ENCODE peak calls at places on chromosome X, in ten cellular contexts. B is glutamatergic neuron, Y is foreskin fibroblast, F is caudate nucleus, K is NCI-H1930, A is hepatocyte, H is psoas muscle, R is DMS 273 treated with DMSO at 0.1 percent for 48 hours, Z is GM20000, X is NCI-H510A treated with DMSO at 0.1 percent for 48 hours. L is an unnamed sample.

GRCh38 chrX:17081535-17081934 is 135.1 kb downstream of the REPS2 start:
- DNase-seq in Z (no peak), B (no peak), K (no peak), R (no peak), F (no peak), Y (no peak), A (no peak), X (no peak), H (no peak), L (no peak)

GRCh38 chrX:153689654-153690465 is 2.1 kb downstream of the SLC6A8 start:
- DNase-seq in K (no peak), B (peak), Z (no peak), H (no peak), R (no peak), F (no peak), A (no peak), X (no peak), Y (no peak), L (peak)

GRCh38 chrX:54452920-54453319 is 12.7 kb downstream of the TSR2 start:
- DNase-seq in X (no peak), A (peak), F (no peak), Y (no peak), K (no peak), R (peak), B (peak), H (no peak), Z (no peak), L (peak)

GRCh38 chrX:136255543-136255942 is 4.3 kb upstream of the MAP7D3 start:
- DNase-seq in Z (no peak), F (no peak), X (no peak), B (no peak), H (no peak), A (no peak), K (no peak), Y (no peak), R (no peak), L (no peak)

GRCh38 chrX:17580529-17581155 is 156.7 kb upstream of the SCML1 start:
- DNase-seq in R (no peak), Z (no peak), A (peak), H (no peak), K (no peak), F (peak), B (no peak), Y (peak), X (no peak), L (no peak)

GRCh38 chrX:134543201-134543797 is 83.3 kb downstream of the HPRT1 start:
- DNase-seq in A (no peak), F (no peak), K (no peak), B (no peak), H (no peak), X (no peak), Z (no peak), Y (no peak), R (no peak), L (no peak)

GRCh38 chrX:53135581-53135980 is 41.6 kb downstream of the KANTR start:
- DNase-seq in X (no peak), A (no peak), R (no peak), Y (no peak), Z (no peak), K (no peak), F (no peak), B (no peak), H (no peak), L (no peak)

GRCh38 chrX:111095974-111096870 is at the start of gene PAK3:
- DNase-seq in B (peak), Z (no peak), H (peak), Y (peak), R (peak), A (peak), K (peak), X (peak), F (peak), L (peak)

GRCh38 chrX:42686706-42687105 is 91.3 kb downstream of the PPP1R2C start:
- DNase-seq in H (no peak), X (no peak), Y (peak), F (no peak), R (no peak), K (no peak), A (no peak), B (no peak), Z (no peak), L (no peak)

GRCh38 chrX:10031743-10032142 is 64.6 kb downstream of the CLDN34 start:
- DNase-seq in X (no peak), Y (no peak), A (no peak), F (no peak), H (no peak), K (no peak), R (no peak), B (no peak), Z (no peak), L (no peak)

GRCh38 chrX:72100824-72101351 is 30.8 kb downstream of the RTL5 start:
- DNase-seq in Y (no peak), H (no peak), R (no peak), B (no peak), Z (peak), F (no peak), A (no peak), X (peak), K (no peak), L (no peak)

GRCh38 chrX:131633285-131633917 is 89.5 kb downstream of the OR13H1 start:
- DNase-seq in Z (peak), K (peak), X (peak), A (peak), B (peak), Y (no peak), R (peak), H (no peak), F (no peak), L (peak)

GRCh38 chrX:44310227-44310626 is 33.2 kb downstream of the EFHC2 start:
- DNase-seq in F (no peak), Y (no peak), B (no peak), X (no peak), K (no peak), Z (no peak), H (no peak), A (no peak), R (no peak), L (no peak)

L was measured in DMS53.